ENCODE peak calls at places on chromosome 19, in five cellular contexts. One of them, this sample, is unnamed. For H3K9me3, the result is how much of the 10 kb centered on the place peaks cover.

GRCh38 chr19:53813996-53814395 is 10.1 kb downstream of the NLRP12 start:
- DNase-seq in left ventricle myocardium inferior: no peak
- DNase-seq in heart right ventricle: no peak
- DNase-seq in ovary: no peak
- DNase-seq in PC-3: peak
- DNase-seq in this sample: no peak

GRCh38 chr19:29510701-29511265 is 15.0 kb upstream of the VSTM2B start:
- DNase-seq in heart right ventricle: no peak
- DNase-seq in left ventricle myocardium inferior: no peak
- DNase-seq in ovary: no peak
- DNase-seq in PC-3: no peak
- DNase-seq in this sample: no peak

GRCh38 chr19:29421186-29421525 is 104.6 kb upstream of the VSTM2B start:
- DNase-seq in left ventricle myocardium inferior: no peak
- DNase-seq in ovary: no peak
- DNase-seq in PC-3: peak
- DNase-seq in heart right ventricle: no peak
- DNase-seq in this sample: no peak

GRCh38 chr19:53076984-53077383 is 26.2 kb downstream of the ZNF160 start:
- DNase-seq in heart right ventricle: peak
- DNase-seq in ovary: peak
- DNase-seq in left ventricle myocardium inferior: peak
- DNase-seq in PC-3: peak
- DNase-seq in this sample: peak

GRCh38 chr19:679418-680286 is 3.5 kb downstream of the FSTL3 start:
- DNase-seq in heart right ventricle: peak
- DNase-seq in ovary: peak
- DNase-seq in left ventricle myocardium inferior: peak
- DNase-seq in PC-3: peak
- DNase-seq in this sample: peak

GRCh38 chr19:858868-859843 is at the start of gene CFD:
- DNase-seq in left ventricle myocardium inferior: peak
- DNase-seq in PC-3: no peak
- DNase-seq in heart right ventricle: no peak
- DNase-seq in ovary: no peak
- DNase-seq in this sample: no peak

GRCh38 chr19:46296722-46297431 is at the start of gene HIF3A:
- DNase-seq in ovary: peak
- DNase-seq in left ventricle myocardium inferior: peak
- DNase-seq in heart right ventricle: peak
- DNase-seq in PC-3: no peak
- DNase-seq in this sample: peak

GRCh38 chr19:47037766-47038165 is 10.7 kb downstream of the TMEM160 start:
- DNase-seq in left ventricle myocardium inferior: no peak
- DNase-seq in heart right ventricle: no peak
- DNase-seq in ovary: no peak
- DNase-seq in PC-3: no peak
- DNase-seq in this sample: no peak

GRCh38 chr19:1206733-1207301 is 1.2 kb downstream of the STK11 start:
- DNase-seq in left ventricle myocardium inferior: no peak
- DNase-seq in ovary: no peak
- DNase-seq in heart right ventricle: no peak
- DNase-seq in PC-3: no peak
- DNase-seq in this sample: no peak

GRCh38 chr19:27962260-27962659 is 1250.7 kb downstream of the UQCRFS1 start:
- DNase-seq in heart right ventricle: no peak
- DNase-seq in left ventricle myocardium inferior: no peak
- DNase-seq in PC-3: no peak
- DNase-seq in ovary: no peak
- DNase-seq in this sample: no peak

GRCh38 chr19:45767410-45767880 is 1.6 kb downstream of the SIX5 start:
- DNase-seq in left ventricle myocardium inferior: peak
- DNase-seq in PC-3: peak
- DNase-seq in heart right ventricle: peak
- DNase-seq in ovary: peak
- DNase-seq in this sample: peak

GRCh38 chr19:41887711-41888382 is 4.9 kb downstream of the ARHGEF1 start:
- DNase-seq in heart right ventricle: no peak
- DNase-seq in left ventricle myocardium inferior: no peak
- DNase-seq in PC-3: peak
- DNase-seq in ovary: no peak
- DNase-seq in this sample: no peak

GRCh38 chr19:53467138-53467502 is 413 bp upstream of the ZNF813 start:
- DNase-seq in left ventricle myocardium inferior: peak
- DNase-seq in ovary: no peak
- DNase-seq in heart right ventricle: no peak
- DNase-seq in PC-3: no peak
- DNase-seq in this sample: no peak

GRCh38 chr19:48061401-48062344 is 17.8 kb upstream of the CABP5 start:
- DNase-seq in PC-3: no peak
- DNase-seq in left ventricle myocardium inferior: no peak
- DNase-seq in ovary: no peak
- DNase-seq in heart right ventricle: no peak
- DNase-seq in this sample: peak

GRCh38 chr19:35882074-35882832 is 13.9 kb downstream of the APLP1 start:
- DNase-seq in left ventricle myocardium inferior: no peak
- DNase-seq in ovary: no peak
- DNase-seq in heart right ventricle: peak
- DNase-seq in PC-3: peak
- DNase-seq in this sample: no peak

GRCh38 chr19:35346193-35347052 is 1.3 kb upstream of the FFAR1 start:
- DNase-seq in left ventricle myocardium inferior: no peak
- DNase-seq in heart right ventricle: no peak
- DNase-seq in PC-3: no peak
- DNase-seq in ovary: no peak
- DNase-seq in this sample: peak

GRCh38 chr19:46610851-46611770 is 10.0 kb downstream of the CALM3 start:
- DNase-seq in PC-3: no peak
- DNase-seq in heart right ventricle: no peak
- DNase-seq in ovary: no peak
- DNase-seq in left ventricle myocardium inferior: peak
- DNase-seq in this sample: peak

GRCh38 chr19:33261511-33262192 is 36.0 kb upstream of the SLC7A10 start:
- DNase-seq in left ventricle myocardium inferior: no peak
- DNase-seq in heart right ventricle: no peak
- DNase-seq in ovary: no peak
- DNase-seq in PC-3: no peak
- DNase-seq in this sample: no peak
- H3K4me3 ChIP-seq in left ventricle myocardium inferior: no peak
- H3K4me3 ChIP-seq in heart right ventricle: no peak
- H3K4me3 ChIP-seq in ovary: no peak
- H3K4me3 ChIP-seq in PC-3: no peak
- H3K4me3 ChIP-seq in this sample: no peak

DNA sequence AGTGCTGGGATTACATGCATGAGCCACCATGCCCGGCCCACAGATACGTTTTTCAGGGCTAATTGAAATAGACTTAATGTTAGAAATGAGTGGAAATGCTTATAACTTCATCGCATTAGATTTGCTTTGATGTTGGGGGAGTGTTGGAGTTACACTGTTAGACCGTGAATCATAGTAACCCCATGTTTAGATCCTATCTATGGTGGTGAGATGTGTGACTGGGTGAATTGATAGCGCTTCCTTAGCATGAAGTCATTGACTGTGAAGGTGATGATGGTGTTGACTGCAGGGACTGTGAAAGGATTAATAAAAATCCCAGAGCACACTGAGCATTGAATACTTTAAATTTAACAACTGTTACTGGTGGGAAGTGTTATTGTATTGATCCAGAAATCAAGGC is 1.7 kb downstream of the ZNF264 start:
- DNase-seq in PC-3: no peak
- DNase-seq in left ventricle myocardium inferior: no peak
- DNase-seq in ovary: no peak
- DNase-seq in heart right ventricle: no peak
- DNase-seq in this sample: no peak
- H3K27ac ChIP-seq in PC-3: no peak
- H3K27ac ChIP-seq in left ventricle myocardium inferior: no peak
- H3K27ac ChIP-seq in ovary: no peak
- H3K27ac ChIP-seq in heart right ventricle: no peak
- H3K27ac ChIP-seq in this sample: no peak

GRCh38 chr19:19747357-19748220 is 14.7 kb upstream of the ZNF14 start:
- DNase-seq in left ventricle myocardium inferior: no peak
- DNase-seq in ovary: no peak
- DNase-seq in heart right ventricle: no peak
- DNase-seq in PC-3: no peak
- DNase-seq in this sample: no peak

GRCh38 chr19:19744641-19745040 is 11.7 kb upstream of the ZNF14 start:
- DNase-seq in ovary: no peak
- DNase-seq in PC-3: no peak
- DNase-seq in heart right ventricle: no peak
- DNase-seq in left ventricle myocardium inferior: no peak
- DNase-seq in this sample: no peak

GRCh38 chr19:19745496-19746285 is 12.8 kb upstream of the ZNF14 start:
- DNase-seq in left ventricle myocardium inferior: no peak
- DNase-seq in heart right ventricle: no peak
- DNase-seq in ovary: no peak
- DNase-seq in PC-3: no peak
- DNase-seq in this sample: no peak

GRCh38 chr19:19748249-19748938 is 15.5 kb upstream of the ZNF14 start:
- DNase-seq in PC-3: no peak
- DNase-seq in ovary: no peak
- DNase-seq in left ventricle myocardium inferior: no peak
- DNase-seq in heart right ventricle: no peak
- DNase-seq in this sample: peak

GRCh38 chr19:19746286-19747213 is 13.6 kb upstream of the ZNF14 start:
- DNase-seq in ovary: no peak
- DNase-seq in PC-3: no peak
- DNase-seq in heart right ventricle: no peak
- DNase-seq in left ventricle myocardium inferior: no peak
- DNase-seq in this sample: peak
- H3K9me3 ChIP-seq in ovary: under half
- H3K9me3 ChIP-seq in PC-3: under half
- H3K9me3 ChIP-seq in heart right ventricle: under half
- H3K9me3 ChIP-seq in left ventricle myocardium inferior: under half
- H3K9me3 ChIP-seq in this sample: under half

DNA sequence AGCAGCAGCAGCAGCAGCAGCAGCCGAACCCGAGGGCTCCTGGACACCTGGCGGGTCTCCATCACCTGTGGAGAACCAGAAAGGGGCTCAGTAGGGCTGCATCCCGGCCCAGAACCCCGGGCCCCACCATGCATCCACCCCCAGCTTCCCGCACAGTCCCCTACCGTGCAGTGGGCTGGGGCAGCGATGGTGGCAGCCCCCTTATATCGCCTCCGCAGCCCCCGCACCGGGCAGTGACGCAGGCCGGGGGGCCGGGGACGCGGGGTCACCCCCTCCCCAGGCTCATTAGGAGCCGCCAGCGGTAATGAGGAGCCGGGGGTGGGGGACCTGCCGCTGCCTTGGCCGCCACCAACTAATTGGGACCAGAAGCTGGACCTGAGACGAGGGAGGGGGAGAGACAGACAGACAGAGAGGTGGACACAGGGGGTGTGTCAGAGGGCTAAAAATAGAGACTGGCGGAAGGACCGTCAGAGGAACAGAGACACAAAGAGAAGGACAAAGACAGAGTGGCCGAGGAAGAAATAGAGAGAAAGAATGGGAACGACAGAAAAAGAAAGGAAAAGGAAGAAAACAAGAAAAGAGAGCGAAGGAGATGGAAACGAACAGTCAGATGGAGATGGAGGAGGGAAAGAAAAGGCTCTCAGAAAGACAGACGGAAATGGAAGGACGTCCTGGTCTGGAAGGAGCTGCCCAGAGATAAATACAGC is at the start of gene PTH2:
- DNase-seq in left ventricle myocardium inferior: no peak
- DNase-seq in heart right ventricle: no peak
- DNase-seq in ovary: no peak
- DNase-seq in PC-3: no peak
- DNase-seq in this sample: no peak
- H3K4me3 ChIP-seq in left ventricle myocardium inferior: peak
- H3K4me3 ChIP-seq in heart right ventricle: peak
- H3K4me3 ChIP-seq in ovary: no peak
- H3K4me3 ChIP-seq in PC-3: no peak
- H3K4me3 ChIP-seq in this sample: no peak

GRCh38 chr19:38656171-38656981 is 8.9 kb downstream of the ACTN4 start:
- DNase-seq in left ventricle myocardium inferior: no peak
- DNase-seq in PC-3: peak
- DNase-seq in ovary: no peak
- DNase-seq in heart right ventricle: no peak
- DNase-seq in this sample: no peak
- H3K27ac ChIP-seq in left ventricle myocardium inferior: peak
- H3K27ac ChIP-seq in PC-3: peak
- H3K27ac ChIP-seq in ovary: no peak
- H3K27ac ChIP-seq in heart right ventricle: peak
- H3K27ac ChIP-seq in this sample: peak

GRCh38 chr19:5809469-5809868 is 4.6 kb downstream of the NRTN start:
- DNase-seq in left ventricle myocardium inferior: no peak
- DNase-seq in PC-3: no peak
- DNase-seq in heart right ventricle: no peak
- DNase-seq in ovary: no peak
- DNase-seq in this sample: no peak
- H3K9me3 ChIP-seq in left ventricle myocardium inferior: under half
- H3K9me3 ChIP-seq in PC-3: under half
- H3K9me3 ChIP-seq in heart right ventricle: under half
- H3K9me3 ChIP-seq in ovary: under half
- H3K9me3 ChIP-seq in this sample: under half

DNA sequence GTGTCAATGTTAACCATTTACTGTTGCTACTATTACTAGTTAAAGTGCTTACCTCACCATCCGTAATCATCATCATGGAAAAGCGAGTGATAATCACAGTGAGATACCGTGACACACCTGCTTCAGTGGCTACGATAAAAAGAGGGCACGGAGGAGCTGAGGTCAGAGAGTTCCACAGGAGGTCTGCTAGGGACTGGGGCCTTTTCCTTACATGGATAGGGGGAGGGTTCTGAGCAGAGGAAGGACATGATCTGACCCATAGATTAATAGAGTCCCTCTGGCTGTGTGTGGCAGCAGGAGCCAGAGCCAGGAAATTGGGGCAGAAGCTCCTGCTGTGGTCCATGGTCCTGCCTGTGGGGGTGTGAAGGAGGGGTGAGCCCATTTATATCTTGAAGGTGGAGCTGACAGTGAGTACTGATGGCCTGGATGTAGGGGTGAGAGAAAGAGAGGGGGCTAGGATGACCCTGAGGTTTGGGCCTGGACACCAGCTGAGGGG is 136.7 kb downstream of the SIPA1L3 start:
- DNase-seq in ovary: no peak
- DNase-seq in left ventricle myocardium inferior: no peak
- DNase-seq in heart right ventricle: no peak
- DNase-seq in PC-3: no peak
- DNase-seq in this sample: no peak
- H3K4me3 ChIP-seq in ovary: no peak
- H3K4me3 ChIP-seq in left ventricle myocardium inferior: no peak
- H3K4me3 ChIP-seq in heart right ventricle: no peak
- H3K4me3 ChIP-seq in PC-3: no peak
- H3K4me3 ChIP-seq in this sample: no peak

GRCh38 chr19:5306531-5306930 is 34.1 kb downstream of the PTPRS start:
- DNase-seq in heart right ventricle: no peak
- DNase-seq in PC-3: no peak
- DNase-seq in ovary: no peak
- DNase-seq in left ventricle myocardium inferior: no peak
- DNase-seq in this sample: no peak

GRCh38 chr19:5307655-5308054 is 33.0 kb downstream of the PTPRS start:
- DNase-seq in heart right ventricle: no peak
- DNase-seq in ovary: no peak
- DNase-seq in left ventricle myocardium inferior: no peak
- DNase-seq in PC-3: no peak
- DNase-seq in this sample: no peak

GRCh38 chr19:5309438-5310204 is 31.0 kb downstream of the PTPRS start:
- DNase-seq in heart right ventricle: no peak
- DNase-seq in left ventricle myocardium inferior: no peak
- DNase-seq in ovary: no peak
- DNase-seq in PC-3: no peak
- DNase-seq in this sample: no peak

GRCh38 chr19:5312058-5312457 is 28.6 kb downstream of the PTPRS start:
- DNase-seq in PC-3: no peak
- DNase-seq in ovary: no peak
- DNase-seq in left ventricle myocardium inferior: no peak
- DNase-seq in heart right ventricle: no peak
- DNase-seq in this sample: no peak

GRCh38 chr19:5308471-5309437 is 31.9 kb downstream of the PTPRS start:
- DNase-seq in PC-3: no peak
- DNase-seq in heart right ventricle: peak
- DNase-seq in ovary: peak
- DNase-seq in left ventricle myocardium inferior: peak
- DNase-seq in this sample: peak
- H3K27ac ChIP-seq in PC-3: no peak
- H3K27ac ChIP-seq in heart right ventricle: no peak
- H3K27ac ChIP-seq in ovary: peak
- H3K27ac ChIP-seq in left ventricle myocardium inferior: peak
- H3K27ac ChIP-seq in this sample: peak